ENCODE peak calls at places on chromosomes 5 and 9, in five cellular contexts. K is tibial artery; P is bronchial epithelial cell; F is CD4-positive, alpha-beta memory T cell; N is pancreas. S is an unnamed sample. For H3K36me3, the result is how much of the 10 kb centered on the place peaks cover.

GRCh38 chr5:175803736-175804480 is 67.5 kb upstream of the CPLX2 start:
- DNase-seq in P (no peak), F (no peak), K (no peak), N (no peak), S (no peak)

GRCh38 chr5:14180437-14180836 is 37.3 kb downstream of the TRIO start:
- DNase-seq in K (no peak), P (no peak), F (no peak), N (no peak), S (no peak)

GRCh38 chr5:142508027-142508426 is 177.9 kb downstream of the FGF1 start:
- DNase-seq in N (no peak), K (no peak), F (no peak), P (peak), S (peak)

GRCh38 chr9:126151671-126152050 is 175.0 kb upstream of the MVB12B start:
- DNase-seq in K (peak), N (no peak), F (no peak), P (peak), S (peak)

GRCh38 chr5:84585218-84585617 is 200.5 kb upstream of the EDIL3 start:
- DNase-seq in F (no peak), N (no peak), P (no peak), K (no peak), S (no peak)

GRCh38 chr9:87199819-87200218 is 252.5 kb upstream of the GAS1 start:
- DNase-seq in K (no peak), F (no peak), P (no peak), N (no peak), S (no peak)

GRCh38 chr9:37650873-37651768 is at the start of gene FRMPD1:
- DNase-seq in F (peak), P (peak), N (peak), K (no peak), S (peak)

GRCh38 chr5:150024241-150024984 is 23.9 kb downstream of the HMGXB3 start:
- DNase-seq in P (no peak), K (no peak), N (no peak), F (no peak), S (no peak)

GRCh38 chr9:94921656-94922055 is 195.2 kb downstream of the AOPEP start:
- DNase-seq in P (no peak), F (no peak), K (no peak), N (no peak), S (no peak)

GRCh38 chr5:171386861-171387254 is 791 bp upstream of the NPM1 start:
- DNase-seq in K (no peak), P (no peak), F (no peak), N (no peak), S (no peak)

GRCh38 chr9:110969971-110970381 is 68.3 kb downstream of the LPAR1 start:
- DNase-seq in F (no peak), K (no peak), P (peak), N (no peak), S (no peak)

GRCh38 chr5:112703866-112704820 is 33.5 kb upstream of the APC start:
- DNase-seq in K (no peak), F (no peak), P (no peak), N (no peak), S (no peak)

GRCh38 chr5:91706785-91707520 is 323.8 kb upstream of the ARRDC3 start:
- DNase-seq in P (no peak), K (no peak), F (no peak), N (no peak), S (no peak)

GRCh38 chr9:95242613-95243012 is 74.9 kb downstream of the FANCC start:
- DNase-seq in K (no peak), F (no peak), N (no peak), P (no peak), S (no peak)

GRCh38 chr5:113244966-113245365 is 189.8 kb downstream of the TSSK1B start:
- DNase-seq in K (no peak), F (no peak), P (no peak), N (no peak), S (no peak)

GRCh38 chr9:79763861-79764260 is 192.1 kb downstream of the TLE4 start:
- DNase-seq in N (no peak), F (no peak), K (no peak), P (no peak), S (no peak)

GRCh38 chr9:104606202-104606601 is 775 bp upstream of the OR13C2 start:
- DNase-seq in K (no peak), F (no peak), N (no peak), P (peak), S (no peak)

GRCh38 chr9:108885643-108886348 is 23.7 kb downstream of the ACTL7A start:
- DNase-seq in F (no peak), K (no peak), N (no peak), P (peak), S (no peak)

GRCh38 chr9:108883085-108883484 is 21.0 kb downstream of the ACTL7A start:
- DNase-seq in F (no peak), K (no peak), P (no peak), N (no peak), S (no peak)

GRCh38 chr9:108882052-108882888 is 20.2 kb downstream of the ACTL7A start:
- DNase-seq in P (no peak), F (no peak), K (no peak), N (no peak), S (no peak)

GRCh38 chr9:108880917-108881316 is 18.9 kb downstream of the ACTL7A start:
- DNase-seq in K (no peak), P (no peak), F (no peak), N (no peak), S (no peak)

GRCh38 chr9:108884701-108885100 is 22.6 kb downstream of the ACTL7A start:
- DNase-seq in K (no peak), N (no peak), P (no peak), F (no peak), S (no peak)
- H3K36me3 ChIP-seq in K (half or more), N (under half), P (under half), F (under half), S (under half)

DNA sequence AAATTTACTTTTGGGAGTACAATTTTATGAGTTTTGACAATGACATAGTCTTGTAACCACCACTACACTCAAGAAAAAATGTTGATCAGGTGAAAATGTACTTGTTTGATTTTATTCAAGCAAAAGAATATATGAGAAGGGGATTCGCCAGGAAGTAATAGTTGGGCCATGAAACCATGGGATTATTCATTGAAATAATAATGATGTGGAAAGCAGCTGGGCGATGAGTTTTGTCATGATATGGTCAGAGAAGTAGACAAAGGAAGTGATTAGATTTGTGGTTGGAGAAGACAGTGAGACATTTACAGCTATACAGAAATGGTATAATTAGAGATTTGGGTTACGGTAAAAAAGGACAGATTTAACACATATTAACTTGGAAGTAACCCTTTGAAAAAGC is 11.2 kb downstream of the HMGCR start:
- DNase-seq in N (no peak), P (no peak), K (no peak), F (no peak), S (no peak)
- H3K36me3 ChIP-seq in N (under half), P (under half), K (half or more), F (half or more), S (under half)

GRCh38 chr5:128338649-128339048 is 199.4 kb downstream of the FBN2 start:
- DNase-seq in F (no peak), P (no peak), K (no peak), N (no peak), S (no peak)
- H3K36me3 ChIP-seq in F (under half), P (under half), K (under half), N (under half), S (under half)

GRCh38 chr9:92627651-92628050 is 42.3 kb downstream of the IPPK start:
- DNase-seq in P (no peak), K (no peak), F (no peak), N (no peak), S (no peak)
- H3K36me3 ChIP-seq in P (under half), K (under half), F (under half), N (under half), S (under half)

DNA sequence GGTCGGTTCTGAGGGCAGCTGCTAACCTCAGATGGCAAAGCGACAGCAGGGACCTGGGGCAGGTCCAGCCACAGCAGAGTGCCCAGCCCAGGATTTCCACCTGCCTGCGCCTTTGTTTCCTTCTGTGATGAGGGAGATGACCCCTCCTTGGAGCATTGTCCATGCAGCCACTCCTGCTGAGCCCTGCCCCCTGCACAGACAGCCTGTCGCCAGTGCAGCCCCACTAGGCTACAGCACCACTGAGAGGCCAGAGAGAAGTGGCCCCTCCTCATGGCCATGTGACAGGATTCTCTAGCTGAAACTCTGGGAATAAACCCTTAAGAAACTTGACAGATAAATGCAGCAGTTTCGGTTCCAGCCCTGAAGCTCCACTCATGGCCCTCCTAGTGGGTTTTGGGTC is 10.5 kb upstream of the MRNIP start:
- DNase-seq in N (no peak), K (no peak), F (no peak), P (no peak), S (no peak)
- H3K36me3 ChIP-seq in N (under half), K (half or more), F (under half), P (under half), S (under half)